ENCODE peak calls at places on chromosomes 12 and 14, in seven cellular contexts. Y is NCI-H1092 treated with DMSO at 0.1 percent for 48 hours; P is fibroblast of the conjunctiva; K is SHP77 treated with DMSO at 0.1 percent for 48 hours; L is GM12892; F is occipital lobe; B is activated CD8-positive, alpha-beta T cell treated with anti-CD3 and anti-CD28 coated beads for 36 hours. Z is an unnamed sample.

GRCh38 chr14:33949051-33950037 is 1.5 kb downstream of the EGLN3 start:
- DNase-seq in Y (peak), P (no peak), K (no peak), L (no peak), F (no peak), B (no peak), Z (no peak)

GRCh38 chr12:21774358-21775129 is at the start of gene KCNJ8:
- DNase-seq in Y (no peak), P (no peak), K (no peak), L (no peak), F (peak), B (peak), Z (peak)

GRCh38 chr12:23911574-23911973 is 37.9 kb downstream of the SOX5 start:
- DNase-seq in Y (no peak), P (no peak), K (no peak), L (no peak), F (no peak), B (no peak), Z (no peak)

GRCh38 chr12:132949936-132950837 is 5.9 kb downstream of the ZNF605 start:
- DNase-seq in Y (no peak), P (no peak), K (no peak), L (no peak), F (no peak), B (no peak), Z (no peak)

GRCh38 chr12:95626854-95627253 is 75.6 kb upstream of the USP44 start:
- DNase-seq in Y (no peak), P (no peak), K (no peak), L (no peak), F (no peak), B (no peak), Z (no peak)

GRCh38 chr12:21642707-21643389 is 14.8 kb downstream of the LDHB start:
- DNase-seq in Y (no peak), P (no peak), K (no peak), L (no peak), F (no peak), B (no peak), Z (no peak)

GRCh38 chr12:11727133-11727664 is 77.7 kb downstream of the ETV6 start:
- DNase-seq in Y (no peak), P (no peak), K (no peak), L (no peak), F (peak), B (peak), Z (no peak)

GRCh38 chr14:84343637-84344036 is 1186.3 kb upstream of the FLRT2 start:
- DNase-seq in Y (no peak), P (no peak), K (no peak), L (no peak), F (no peak), B (no peak), Z (no peak)

GRCh38 chr12:26627335-26627734 is 205.7 kb downstream of the ITPR2 start:
- DNase-seq in Y (no peak), P (no peak), K (no peak), L (no peak), F (no peak), B (no peak), Z (no peak)

GRCh38 chr12:9848899-9849298 is 20.3 kb downstream of the CLEC2B start:
- DNase-seq in Y (no peak), P (no peak), K (no peak), L (no peak), F (no peak), B (no peak), Z (no peak)

GRCh38 chr12:111850526-111850925 is 8.5 kb downstream of the MAPKAPK5 start:
- DNase-seq in Y (no peak), P (no peak), K (no peak), L (no peak), F (no peak), B (no peak), Z (no peak)

Z was measured in head of caudate nucleus.